ENCODE peak calls at places on chromosomes 11 and 22, in five cellular contexts. C, L, B, A and P are unnamed samples.

GRCh38 chr11:75592699-75593098 is 30.6 kb downstream of the SERPINH1 start:
- DNase-seq in C (peak; percentile 80), L (no peak), B (no peak), A (no peak), P (no peak)

GRCh38 chr22:22463855-22464540 is 44.5 kb downstream of the ZNF280B start:
- DNase-seq in C (peak; percentile 65), L (peak; percentile 43), B (peak; percentile 32), A (peak; percentile 65), P (peak; percentile 17)

GRCh38 chr22:36192601-36193000 is 9.0 kb downstream of the APOL4 start:
- DNase-seq in C (no peak), L (no peak), B (no peak), A (no peak), P (no peak)

GRCh38 chr11:43580735-43581369 is 99.7 kb upstream of the HSD17B12 start:
- DNase-seq in C (no peak), L (no peak), B (no peak), A (peak; percentile 22), P (no peak)

GRCh38 chr22:34333285-34333684 is 413.0 kb upstream of the LARGE1 start:
- DNase-seq in C (no peak), L (no peak), B (no peak), A (no peak), P (no peak)

GRCh38 chr11:131486100-131486499 is 115.7 kb downstream of the NTM start:
- DNase-seq in C (no peak), L (no peak), B (no peak), A (no peak), P (no peak)

GRCh38 chr11:115981814-115982471 is 477.7 kb upstream of the CADM1 start:
- DNase-seq in C (no peak), L (no peak), B (no peak), A (no peak), P (no peak)

GRCh38 chr22:29065468-29066190 is 4.0 kb upstream of the C22orf31 start:
- DNase-seq in C (no peak), L (no peak), B (no peak), A (no peak), P (no peak)

GRCh38 chr22:38696606-38697005 is 4.1 kb downstream of the JOSD1 start:
- DNase-seq in C (no peak), L (no peak), B (no peak), A (no peak), P (peak; percentile 56)

GRCh38 chr11:86940122-86940777 is 14.9 kb downstream of the FZD4 start:
- DNase-seq in C (no peak), L (no peak), B (no peak), A (peak; percentile 36), P (no peak)

GRCh38 chr11:126440276-126440675 is 84.8 kb downstream of the ST3GAL4 start:
- DNase-seq in C (no peak), L (no peak), B (no peak), A (peak; percentile 45), P (no peak)

GRCh38 chr22:37196539-37197450 is 8.7 kb upstream of the C1QTNF6 start:
- DNase-seq in C (no peak), L (no peak), B (no peak), A (peak; percentile 75), P (peak; percentile 36)

GRCh38 chr11:134033696-134034491 is 35.0 kb upstream of the JAM3 start:
- DNase-seq in C (peak; percentile 89), L (no peak), B (peak; percentile 53), A (peak; percentile 95), P (peak; percentile 87)

GRCh38 chr22:17882162-17882561 is 107.9 kb upstream of the BID start:
- DNase-seq in C (no peak), L (no peak), B (no peak), A (no peak), P (no peak)

GRCh38 chr22:17888855-17889254 is 114.6 kb upstream of the BID start:
- DNase-seq in C (no peak), L (no peak), B (no peak), A (peak; percentile 73), P (no peak)

GRCh38 chr22:47366026-47366767 is 603.7 kb downstream of the TBC1D22A start:
- DNase-seq in C (no peak), L (no peak), B (no peak), A (no peak), P (no peak)